ENCODE peak calls at places on chromosomes 1 and 21, in seven cellular contexts. W is brain microvascular endothelial cell, B is endodermal cell, X is suprapubic skin, Y is heart right ventricle, S is psoas muscle, Q is tibial artery. N is an unnamed sample. For H3K36me3, the result is how much of the 10 kb centered on the place peaks cover.

GRCh38 chr1:29455781-29456180 is 219.5 kb downstream of the PTPRU start:
- DNase-seq in W (no peak), X (no peak), Y (no peak), S (no peak), B (no peak), Q (no peak), N (no peak)

GRCh38 chr1:236149696-236150228 is 7.4 kb downstream of the GPR137B start:
- DNase-seq in W (no peak), X (no peak), Y (peak), S (no peak), B (no peak), Q (no peak), N (no peak)

GRCh38 chr1:240768979-240769378 is 157.0 kb upstream of the GREM2 start:
- DNase-seq in Q (no peak), W (no peak), X (no peak), S (no peak), Y (no peak), B (no peak), N (peak)

GRCh38 chr1:24443241-24443656 is 27.6 kb downstream of the NIPAL3 start:
- DNase-seq in Q (no peak), Y (no peak), B (peak), W (no peak), S (no peak), X (no peak), N (peak)

GRCh38 chr21:33059319-33059894 is 10.5 kb upstream of the OLIG1 start:
- DNase-seq in Q (no peak), W (no peak), X (no peak), Y (no peak), B (no peak), S (no peak), N (no peak)

GRCh38 chr1:156499194-156499702 is 1.3 kb downstream of the MEF2D start:
- DNase-seq in B (peak), Q (no peak), Y (no peak), W (no peak), S (no peak), X (no peak), N (no peak)

GRCh38 chr1:68954841-68955240 is 458.0 kb upstream of the DEPDC1 start:
- DNase-seq in Q (no peak), X (no peak), B (no peak), S (no peak), W (no peak), Y (no peak), N (peak)

GRCh38 chr1:189510827-189511226 is 966.8 kb downstream of the BRINP3 start:
- DNase-seq in B (no peak), Q (no peak), S (no peak), W (no peak), X (no peak), Y (no peak), N (no peak)

GRCh38 chr1:26349886-26350244 is 4.1 kb downstream of the CRYBG2 start:
- DNase-seq in Q (no peak), X (no peak), S (no peak), B (no peak), W (no peak), Y (no peak), N (no peak)

GRCh38 chr1:179228783-179229213 is 679 bp downstream of the ABL2 start:
- DNase-seq in Q (peak), B (peak), W (no peak), S (peak), Y (peak), X (peak), N (peak)

GRCh38 chr1:119163396-119163795 is 22.9 kb upstream of the WARS2 start:
- DNase-seq in Y (no peak), X (no peak), W (no peak), B (no peak), S (no peak), Q (no peak), N (no peak)

GRCh38 chr1:57102957-57103356 is 137.1 kb upstream of the C8B start:
- DNase-seq in Y (no peak), W (no peak), B (no peak), X (no peak), S (no peak), Q (no peak), N (peak)

GRCh38 chr1:205726619-205727125 is 23.3 kb downstream of the NUCKS1 start:
- DNase-seq in Y (no peak), S (no peak), B (no peak), Q (no peak), W (no peak), X (no peak), N (no peak)

GRCh38 chr1:245458234-245458633 is 303.4 kb downstream of the KIF26B start:
- DNase-seq in W (no peak), Q (no peak), B (peak), Y (no peak), X (no peak), S (no peak), N (no peak)

GRCh38 chr1:226476657-226477319 is 68.9 kb upstream of the PARP1 start:
- DNase-seq in Y (no peak), B (no peak), X (no peak), Q (no peak), S (no peak), W (no peak), N (peak)

GRCh38 chr1:156859523-156860112 is 701 bp upstream of the INSRR start:
- DNase-seq in B (peak), X (no peak), Q (no peak), S (no peak), Y (no peak), W (no peak), N (no peak)

GRCh38 chr1:59261537-59261936 is 35.4 kb upstream of the FGGY start:
- DNase-seq in W (no peak), Q (peak), Y (no peak), B (no peak), S (no peak), X (no peak), N (peak)

GRCh38 chr1:244201750-244202149 is 150.7 kb downstream of the ZBTB18 start:
- DNase-seq in B (no peak), W (no peak), S (no peak), X (no peak), Q (no peak), Y (no peak), N (no peak)

GRCh38 chr1:232962761-232963357 is 12.4 kb downstream of the NTPCR start:
- DNase-seq in X (no peak), S (no peak), Q (no peak), Y (no peak), B (no peak), W (peak), N (no peak)

GRCh38 chr1:43349594-43350306 is 9.0 kb upstream of the CDC20 start:
- DNase-seq in Y (peak), B (no peak), S (no peak), W (peak), Q (peak), X (no peak), N (no peak)

GRCh38 chr1:234915923-234916675 is 212.5 kb downstream of the TOMM20 start:
- DNase-seq in W (no peak), S (peak), X (peak), B (no peak), Y (no peak), Q (peak), N (peak)

DNA sequence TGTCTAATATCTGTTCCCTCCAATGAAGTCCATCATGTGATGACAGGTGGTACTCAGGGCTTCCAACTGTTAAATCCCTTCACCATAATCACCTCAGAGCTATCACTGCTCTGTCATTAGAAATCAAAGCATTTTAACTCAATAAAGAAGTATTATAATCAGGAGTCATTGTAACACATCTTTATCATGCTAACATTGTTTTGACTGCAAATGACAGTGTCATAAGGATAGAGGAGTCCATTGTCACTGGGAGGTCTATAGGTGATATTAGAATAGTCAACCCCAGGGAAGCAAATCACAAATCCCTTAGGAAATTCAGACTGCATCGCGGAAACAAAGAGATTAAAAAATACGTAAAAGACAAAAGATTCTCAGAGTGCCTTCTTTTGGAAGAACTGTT is 30.8 kb downstream of the LRRC53 start:
- DNase-seq in W (no peak), X (no peak), B (no peak), Q (no peak), S (no peak), Y (no peak), N (no peak)
- H3K36me3 ChIP-seq in W (under half), X (under half), B (under half), Q (under half), S (under half), Y (under half), N (under half)

GRCh38 chr1:198577444-198577843 is 37.0 kb upstream of the ATP6V1G3 start:
- DNase-seq in S (no peak), Q (no peak), W (peak), B (no peak), Y (no peak), X (no peak), N (no peak)

GRCh38 chr1:198575292-198575691 is 34.8 kb upstream of the ATP6V1G3 start:
- DNase-seq in Y (no peak), X (no peak), Q (no peak), B (no peak), W (no peak), S (no peak), N (no peak)

DNA sequence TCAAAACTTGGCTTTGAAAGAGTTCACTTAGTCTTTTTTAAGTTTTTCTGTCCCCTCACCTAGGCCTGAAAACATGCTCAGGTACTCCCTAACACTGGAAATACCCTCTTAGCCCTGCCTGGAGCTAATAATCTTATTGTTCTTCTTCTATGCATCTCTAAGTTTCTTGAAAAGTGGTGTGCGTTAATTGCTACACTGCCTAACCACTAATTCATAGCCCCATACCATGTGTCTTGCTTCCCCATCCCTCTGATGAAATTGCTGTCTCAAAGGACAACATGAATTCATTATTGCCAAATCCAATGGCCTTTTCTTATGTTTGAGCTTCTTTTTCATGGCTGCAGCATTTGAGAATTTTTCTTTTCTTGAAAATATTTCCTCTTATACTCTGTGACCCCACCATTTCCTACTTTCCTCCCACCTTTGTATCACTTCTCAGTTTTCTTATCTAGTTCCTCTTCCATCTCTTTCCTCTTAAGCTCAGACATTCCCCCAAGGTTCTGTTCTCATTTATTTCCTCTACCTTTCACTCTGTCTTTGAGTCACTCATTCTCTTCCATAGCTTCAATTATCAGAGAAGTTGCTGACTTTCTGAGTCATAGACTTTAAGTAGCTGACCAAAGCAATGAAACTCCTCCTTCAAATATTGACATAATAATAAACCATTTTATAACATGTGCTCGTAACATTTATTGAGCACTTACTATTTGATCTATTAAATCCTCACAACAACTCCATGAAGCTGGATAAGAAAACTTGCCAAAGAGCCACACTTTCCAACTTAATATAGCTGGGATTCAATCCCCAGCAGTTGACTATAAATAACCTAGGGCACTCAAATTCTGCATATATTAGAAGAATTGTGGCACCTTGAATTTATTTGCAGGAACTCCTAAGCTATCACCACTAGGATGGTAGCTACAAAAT is 35.5 kb upstream of the ATP6V1G3 start:
- DNase-seq in Q (no peak), B (no peak), Y (no peak), S (no peak), X (no peak), W (no peak), N (no peak)
- H3K27ac ChIP-seq in Q (no peak), B (no peak), Y (no peak), S (no peak), X (no peak), W (no peak), N (no peak)

DNA sequence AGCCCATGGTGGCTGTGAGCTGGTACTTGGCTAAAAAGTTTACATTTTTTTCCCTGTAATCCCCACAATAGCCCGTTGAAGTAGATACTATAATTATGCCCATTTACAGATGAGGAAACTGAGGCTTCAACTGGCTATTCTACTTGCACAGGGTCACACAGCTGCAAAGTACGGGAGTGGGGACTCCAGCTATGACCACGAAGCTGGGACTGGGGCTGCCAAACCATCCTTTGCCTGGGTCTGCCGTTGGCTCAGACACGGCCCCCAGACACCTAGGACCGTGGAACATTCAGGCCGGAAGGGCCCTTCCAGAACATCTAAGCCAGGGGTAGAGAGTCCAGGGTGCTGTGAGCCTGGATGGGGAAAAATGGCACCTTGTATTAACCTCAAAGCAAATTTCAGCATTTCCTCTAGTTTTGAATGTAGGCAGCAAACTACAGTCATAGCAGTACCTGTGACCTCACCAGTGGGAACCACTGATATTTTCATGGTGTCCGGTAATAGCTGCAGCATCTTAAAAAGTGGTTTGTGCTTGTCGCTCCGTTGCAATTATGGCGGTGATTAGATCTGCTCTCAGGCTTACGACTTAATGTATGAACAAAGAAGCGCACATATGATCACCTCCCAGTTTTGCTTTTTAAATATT is 4.3 kb downstream of the TP73 start:
- DNase-seq in Y (no peak), B (no peak), W (no peak), Q (no peak), X (no peak), S (no peak), N (no peak)
- TF ChIP-seq CTCF in Y (no peak), B (no peak), W (no peak), Q (no peak), X (no peak), S (no peak), N (no peak)

GRCh38 chr1:225412301-225412700 is 15.5 kb downstream of the LBR start:
- DNase-seq in Y (no peak), Q (no peak), W (no peak), B (no peak), X (no peak), S (no peak), N (no peak)
- H3K36me3 ChIP-seq in Y (under half), Q (half or more), W (under half), B (half or more), X (half or more), S (under half), N (half or more)

DNA sequence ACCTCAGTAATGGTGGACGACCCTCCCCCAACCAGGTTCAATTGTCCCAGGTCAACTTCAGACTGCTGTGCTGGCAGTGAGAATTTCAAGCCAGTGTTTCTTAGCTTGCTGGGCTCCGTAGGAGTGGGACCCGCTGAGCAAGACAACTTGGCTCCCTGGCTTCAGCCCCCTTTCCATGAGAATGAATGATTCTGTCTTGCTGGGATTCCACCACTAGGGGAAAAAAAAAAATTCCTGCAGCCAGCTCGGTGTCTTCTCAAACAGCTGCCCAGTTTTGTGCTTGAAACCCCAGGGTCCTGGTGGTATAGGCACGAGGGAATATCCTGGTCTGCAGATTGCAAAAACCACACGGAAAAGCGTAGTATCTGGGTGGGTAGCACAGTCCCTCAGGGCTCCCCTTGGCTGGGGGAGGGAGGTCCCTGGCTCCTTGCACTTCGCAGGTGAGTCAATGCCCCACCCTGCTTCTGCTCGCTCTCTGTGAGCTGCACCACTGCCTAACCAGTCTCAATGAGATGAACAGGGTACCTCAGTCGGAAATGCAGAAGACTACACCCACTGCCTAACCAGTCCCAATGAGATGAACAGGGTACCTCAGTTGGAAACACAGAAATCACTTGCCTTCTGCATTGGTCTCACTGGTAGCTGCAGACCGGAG is 41.5 kb downstream of the GBP6 start:
- DNase-seq in Q (no peak), X (no peak), S (no peak), Y (no peak), B (no peak), W (no peak), N (no peak)
- H3K27ac ChIP-seq in Q (no peak), X (no peak), S (no peak), Y (no peak), B (no peak), W (no peak), N (no peak)

DNA sequence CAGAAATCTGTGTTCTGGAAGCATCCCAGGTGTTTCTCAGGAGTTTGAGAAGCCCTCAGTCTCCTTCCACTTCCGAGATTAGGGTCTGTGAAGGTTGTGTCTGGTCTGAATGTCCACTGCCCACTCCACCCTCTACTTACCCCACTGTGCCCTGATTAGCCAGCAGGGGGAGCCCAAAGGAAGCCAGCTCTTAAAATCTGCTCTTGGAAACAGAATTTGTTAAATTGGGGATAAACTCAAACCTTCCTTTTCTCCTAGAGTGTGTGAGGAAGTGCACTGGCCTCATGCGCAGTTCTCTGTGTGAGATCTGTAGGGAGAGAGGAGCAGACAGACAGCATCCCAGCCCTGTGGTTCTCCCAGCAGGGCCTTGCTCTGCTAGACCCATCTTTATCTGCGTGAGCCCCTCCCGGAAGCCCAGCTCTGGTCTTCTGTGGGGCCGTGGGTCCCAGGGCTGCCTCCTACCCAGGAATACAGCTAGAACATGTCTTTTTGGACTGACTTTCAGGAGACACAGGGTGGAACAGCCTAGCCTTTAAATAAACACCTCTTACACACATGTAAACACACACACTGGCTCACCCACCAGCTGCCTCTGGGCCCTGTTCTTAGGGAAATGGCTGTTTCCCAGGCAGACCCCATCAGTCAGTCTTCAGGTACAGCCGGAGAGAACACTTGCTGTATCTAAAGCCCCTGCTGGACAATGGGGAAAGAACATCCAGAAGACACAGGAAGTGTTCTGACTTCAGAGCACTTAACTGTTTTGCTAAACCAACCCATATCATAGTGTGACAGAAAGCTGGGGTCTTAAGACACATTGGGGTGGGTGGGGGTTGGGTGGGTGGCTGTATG is 52.2 kb downstream of the SMYD2 start:
- DNase-seq in Y (peak), B (peak), W (peak), S (peak), Q (peak), X (no peak), N (peak)
- TF ChIP-seq CTCF in Y (peak), B (peak), W (peak), S (peak), Q (peak), X (peak), N (peak)

GRCh38 chr1:203823306-203823705 is 27.9 kb downstream of the ZBED6 start:
- DNase-seq in W (no peak), Y (no peak), X (no peak), S (no peak), B (no peak), Q (no peak), N (no peak)
- H3K36me3 ChIP-seq in W (half or more), Y (under half), X (half or more), S (under half), B (half or more), Q (half or more), N (half or more)

GRCh38 chr1:161388639-161389038 is 21.0 kb upstream of the CFAP126 start:
- DNase-seq in X (no peak), W (no peak), B (peak), Q (no peak), Y (no peak), S (no peak), N (no peak)
- H3K27ac ChIP-seq in X (peak), W (no peak), B (no peak), Q (peak), Y (peak), S (peak), N (no peak)

GRCh38 chr21:44357064-44357837 is 3.8 kb downstream of the TRPM2 start:
- DNase-seq in S (no peak), W (no peak), Y (no peak), X (no peak), Q (no peak), B (no peak), N (no peak)

GRCh38 chr21:44363278-44363677 is 9.9 kb downstream of the TRPM2 start:
- DNase-seq in Q (no peak), S (no peak), W (no peak), X (no peak), Y (no peak), B (no peak), N (no peak)

GRCh38 chr21:44364151-44365053 is 11.0 kb downstream of the TRPM2 start:
- DNase-seq in B (peak), W (no peak), Q (no peak), S (no peak), X (peak), Y (no peak), N (no peak)

GRCh38 chr21:44356636-44357035 is 3.2 kb downstream of the TRPM2 start:
- DNase-seq in Q (no peak), W (no peak), S (no peak), B (no peak), Y (no peak), X (no peak), N (peak)

GRCh38 chr21:44360174-44360573 is 6.8 kb downstream of the TRPM2 start:
- DNase-seq in Y (no peak), W (no peak), S (no peak), Q (no peak), X (no peak), B (no peak), N (no peak)
- TF ChIP-seq CTCF in Y (no peak), W (peak), S (no peak), Q (no peak), X (no peak), B (peak), N (no peak)

N was measured in A673.